ENCODE peak calls at places on chromosomes 1 and 21, in eight cellular contexts. I is Right ventricle myocardium inferior, L is NCI-H510A, T is kidney glomerular epithelial cell, R is DMS153, C is mesenchymal stem cell, G is EL, O is substantia nigra. Y is an unnamed sample.

GRCh38 chr1:218521414-218522169 is 176.5 kb downstream of the TGFB2 start:
- DNase-seq in I (no peak), L (no peak), T (peak), R (no peak), C (no peak), G (peak), O (no peak), Y (peak)

GRCh38 chr1:234604726-234605492 is 5.1 kb downstream of the IRF2BP2 start:
- DNase-seq in I (no peak), L (no peak), T (peak), R (no peak), C (peak), G (peak), O (no peak), Y (peak)

GRCh38 chr1:61157420-61157987 is 75.1 kb downstream of the NFIA start:
- DNase-seq in I (no peak), L (no peak), T (no peak), R (no peak), C (peak), G (peak), O (no peak), Y (no peak)

GRCh38 chr1:43711049-43711448 is 3.7 kb downstream of the ST3GAL3 start:
- DNase-seq in I (no peak), L (no peak), T (no peak), R (no peak), C (peak), G (peak), O (no peak), Y (peak)

GRCh38 chr1:172646653-172647052 is 12.2 kb upstream of the FASLG start:
- DNase-seq in I (no peak), L (no peak), T (no peak), R (no peak), C (no peak), G (no peak), O (no peak), Y (no peak)

GRCh38 chr1:52179073-52179472 is 37.2 kb downstream of the ZFYVE9 start:
- DNase-seq in I (no peak), L (no peak), T (no peak), R (no peak), C (no peak), G (no peak), O (no peak), Y (no peak)

GRCh38 chr1:103162360-103162759 is 54.0 kb upstream of the COL11A1 start:
- DNase-seq in I (no peak), L (no peak), T (no peak), R (peak), C (no peak), G (peak), O (no peak), Y (no peak)

GRCh38 chr1:97385536-97385935 is 535.3 kb downstream of the DPYD start:
- DNase-seq in I (no peak), L (no peak), T (no peak), R (no peak), C (no peak), G (no peak), O (no peak), Y (no peak)

GRCh38 chr21:28235169-28235892 is 757.3 kb downstream of the LTN1 start:
- DNase-seq in I (no peak), L (no peak), T (no peak), R (no peak), C (no peak), G (peak), O (no peak), Y (no peak)

GRCh38 chr1:23100074-23100748 is 68.4 kb downstream of the LUZP1 start:
- DNase-seq in I (no peak), L (no peak), T (peak), R (no peak), C (peak), G (peak), O (no peak), Y (peak)

GRCh38 chr1:39116868-39117728 is 87.4 kb upstream of the MACF1 start:
- DNase-seq in I (no peak), L (no peak), T (no peak), R (peak), C (peak), G (peak), O (no peak), Y (peak)

GRCh38 chr1:16090076-16090826 is 16.8 kb upstream of the FAM131C start:
- DNase-seq in I (no peak), L (no peak), T (no peak), R (no peak), C (no peak), G (no peak), O (no peak), Y (no peak)

GRCh38 chr1:240701412-240701811 is 89.5 kb upstream of the GREM2 start:
- DNase-seq in I (no peak), L (no peak), T (no peak), R (no peak), C (peak), G (peak), O (no peak), Y (no peak)

GRCh38 chr1:212977781-212978645 is 27.7 kb downstream of the VASH2 start:
- DNase-seq in I (no peak), L (no peak), T (no peak), R (no peak), C (no peak), G (no peak), O (no peak), Y (no peak)

Y was measured in lung microvascular endothelial cell.